ENCODE peak calls at places on chromosomes 16 and 17, in eight cellular contexts. H, M, R, O, D, F, V and Z are unnamed samples.

GRCh38 chr17:72030067-72030899 is 90.5 kb upstream of the SOX9 start:
- DNase-seq in H (peak), M (peak), R (peak), O (peak), D (peak), F (peak), V (no peak), Z (peak)

GRCh38 chr17:42980766-42981397 is 517 bp downstream of the RUNDC1 start:
- DNase-seq in H (peak), M (peak), R (peak), O (peak), D (peak), F (peak), V (peak), Z (peak)

GRCh38 chr16:30472328-30472942 is at the start of gene ITGAL:
- DNase-seq in H (no peak), M (no peak), R (peak), O (peak), D (no peak), F (peak), V (peak), Z (no peak)

GRCh38 chr16:54672500-54672899 is 258.2 kb upstream of the IRX5 start:
- DNase-seq in H (no peak), M (no peak), R (no peak), O (no peak), D (no peak), F (no peak), V (no peak), Z (no peak)

GRCh38 chr17:50206604-50207293 is 5.3 kb upstream of the COL1A1 start:
- DNase-seq in H (peak), M (no peak), R (no peak), O (peak), D (no peak), F (peak), V (no peak), Z (peak)

GRCh38 chr16:7124242-7124641 is 208.4 kb upstream of the RBFOX1 start:
- DNase-seq in H (no peak), M (no peak), R (no peak), O (no peak), D (no peak), F (no peak), V (no peak), Z (no peak)

GRCh38 chr17:45149669-45150603 is 1.7 kb downstream of the HEXIM1 start:
- DNase-seq in H (peak), M (peak), R (no peak), O (peak), D (no peak), F (peak), V (no peak), Z (peak)

GRCh38 chr17:9371019-9371418 is 204.6 kb downstream of the STX8 start:
- DNase-seq in H (peak), M (peak), R (no peak), O (no peak), D (no peak), F (no peak), V (no peak), Z (peak)

GRCh38 chr16:67192781-67193260 is 866 bp downstream of the E2F4 start:
- DNase-seq in H (no peak), M (no peak), R (no peak), O (no peak), D (no peak), F (no peak), V (no peak), Z (no peak)

GRCh38 chr16:4053663-4054479 is 62.4 kb downstream of the ADCY9 start:
- DNase-seq in H (peak), M (no peak), R (no peak), O (peak), D (no peak), F (no peak), V (no peak), Z (peak)

GRCh38 chr17:1158879-1159278 is 20.9 kb downstream of the ABR start:
- DNase-seq in H (peak), M (no peak), R (no peak), O (no peak), D (no peak), F (no peak), V (no peak), Z (peak)

GRCh38 chr17:82097187-82097918 is 683 bp downstream of the FASN start:
- DNase-seq in H (peak), M (peak), R (no peak), O (peak), D (peak), F (peak), V (no peak), Z (peak)

GRCh38 chr16:720507-720989 is 398 bp upstream of the ANTKMT start:
- DNase-seq in H (peak), M (peak), R (no peak), O (no peak), D (peak), F (peak), V (no peak), Z (peak)

GRCh38 chr16:88568710-88569613 is 1.2 kb upstream of the ZC3H18 start:
- DNase-seq in H (no peak), M (no peak), R (no peak), O (no peak), D (no peak), F (no peak), V (no peak), Z (no peak)

GRCh38 chr16:89983550-89983949 is 35.0 kb downstream of the DEF8 start:
- DNase-seq in H (no peak), M (no peak), R (no peak), O (no peak), D (no peak), F (no peak), V (no peak), Z (no peak)

GRCh38 chr16:76081936-76082335 is 195.3 kb upstream of the CNTNAP4 start:
- DNase-seq in H (no peak), M (no peak), R (no peak), O (no peak), D (no peak), F (no peak), V (no peak), Z (no peak)

GRCh38 chr16:70754874-70755600 is 45.9 kb downstream of the VAC14 start:
- DNase-seq in H (no peak), M (no peak), R (no peak), O (no peak), D (no peak), F (no peak), V (no peak), Z (no peak)

GRCh38 chr16:53530046-53530445 is 27.0 kb upstream of the AKTIP start:
- DNase-seq in H (no peak), M (no peak), R (no peak), O (no peak), D (no peak), F (no peak), V (no peak), Z (no peak)

GRCh38 chr17:4504188-4504587 is 5.5 kb downstream of the SPNS2 start:
- DNase-seq in H (no peak), M (no peak), R (no peak), O (no peak), D (no peak), F (no peak), V (no peak), Z (no peak)

GRCh38 chr16:340370-341091 is 12.0 kb downstream of the AXIN1 start:
- DNase-seq in H (no peak), M (no peak), R (no peak), O (no peak), D (no peak), F (no peak), V (no peak), Z (no peak)

GRCh38 chr16:72666267-72666666 is 381.7 kb downstream of the ZFHX3 start:
- DNase-seq in H (peak), M (no peak), R (no peak), O (no peak), D (no peak), F (no peak), V (no peak), Z (peak)

GRCh38 chr17:63431939-63432804 is 13.9 kb downstream of the CYB561 start:
- DNase-seq in H (no peak), M (no peak), R (no peak), O (peak), D (no peak), F (no peak), V (no peak), Z (peak)

GRCh38 chr16:5205394-5206040 is 107.9 kb upstream of the EEF2KMT start:
- DNase-seq in H (no peak), M (no peak), R (no peak), O (no peak), D (no peak), F (no peak), V (no peak), Z (no peak)

GRCh38 chr16:13660807-13661206 is 259.1 kb upstream of the ERCC4 start:
- DNase-seq in H (no peak), M (no peak), R (no peak), O (no peak), D (no peak), F (no peak), V (no peak), Z (no peak)

GRCh38 chr17:33986566-33986965 is 268.5 kb upstream of the CCL2 start:
- DNase-seq in H (no peak), M (no peak), R (no peak), O (no peak), D (no peak), F (no peak), V (no peak), Z (no peak)

GRCh38 chr17:41724476-41725030 is 9.9 kb downstream of the HAP1 start:
- DNase-seq in H (no peak), M (no peak), R (no peak), O (no peak), D (no peak), F (no peak), V (no peak), Z (no peak)

GRCh38 chr16:57938936-57939871 is 31.7 kb downstream of the CNGB1 start:
- DNase-seq in H (peak), M (peak), R (no peak), O (peak), D (no peak), F (no peak), V (no peak), Z (peak)

GRCh38 chr16:2829501-2830354 is at the start of gene ZG16B:
- DNase-seq in H (no peak), M (no peak), R (no peak), O (peak), D (no peak), F (no peak), V (no peak), Z (peak)

GRCh38 chr16:85715169-85716015 is 26.6 kb upstream of the GINS2 start:
- DNase-seq in H (no peak), M (no peak), R (no peak), O (no peak), D (no peak), F (no peak), V (no peak), Z (peak)

GRCh38 chr16:49811630-49812334 is 44.1 kb downstream of the ZNF423 start:
- DNase-seq in H (no peak), M (no peak), R (no peak), O (no peak), D (no peak), F (no peak), V (no peak), Z (no peak)

GRCh38 chr17:76584427-76585047 is 1.1 kb downstream of the ST6GALNAC2 start:
- DNase-seq in H (no peak), M (no peak), R (no peak), O (no peak), D (no peak), F (no peak), V (no peak), Z (no peak)

GRCh38 chr17:50079334-50080095 is 15.6 kb upstream of the PDK2 start:
- DNase-seq in H (peak), M (no peak), R (no peak), O (peak), D (no peak), F (no peak), V (peak), Z (no peak)

GRCh38 chr17:43219001-43219400 is 7.3 kb downstream of the TMEM106A start:
- DNase-seq in H (no peak), M (no peak), R (no peak), O (no peak), D (no peak), F (no peak), V (peak), Z (no peak)

GRCh38 chr17:27381007-27381501 is 75.2 kb upstream of the KSR1 start:
- DNase-seq in H (peak), M (peak), R (peak), O (peak), D (peak), F (peak), V (peak), Z (peak)

GRCh38 chr17:2710075-2710803 is 1.3 kb downstream of the CLUH start:
- DNase-seq in H (no peak), M (no peak), R (no peak), O (no peak), D (no peak), F (no peak), V (no peak), Z (no peak)

GRCh38 chr16:72797606-72798005 is 250.3 kb downstream of the ZFHX3 start:
- DNase-seq in H (no peak), M (no peak), R (no peak), O (no peak), D (no peak), F (no peak), V (no peak), Z (no peak)

GRCh38 chr17:27226611-27227234 is 67.2 kb upstream of the WSB1 start:
- DNase-seq in H (peak), M (peak), R (no peak), O (no peak), D (no peak), F (no peak), V (no peak), Z (peak)

GRCh38 chr16:4505356-4506153 is 29.4 kb downstream of the HMOX2 start:
- DNase-seq in H (no peak), M (no peak), R (peak), O (peak), D (no peak), F (peak), V (peak), Z (no peak)

GRCh38 chr16:64478258-64478906 is 643.5 kb downstream of the CDH11 start:
- DNase-seq in H (peak), M (no peak), R (no peak), O (no peak), D (no peak), F (no peak), V (no peak), Z (peak)